ENCODE peak calls at places on chromosomes 7 and 10, in six cellular contexts. P, B, U, V, A and L are unnamed samples.

GRCh38 chr7:134613623-134614347 is 32.9 kb upstream of the BPGM start:
- DNase-seq in V (no peak), U (no peak), B (no peak), P (no peak), A (no peak), L (no peak)

GRCh38 chr10:113177163-113177935 is 227.3 kb downstream of the TCF7L2 start:
- DNase-seq in A (no peak), P (no peak), V (no peak), U (no peak), B (peak), L (no peak)

GRCh38 chr7:157693071-157693520 is 356.3 kb downstream of the DNAJB6 start:
- DNase-seq in A (no peak), U (no peak), P (no peak), V (no peak), B (peak), L (no peak)

GRCh38 chr10:26737730-26738129 is 40.2 kb downstream of the PDSS1 start:
- DNase-seq in P (no peak), U (no peak), V (peak), B (no peak), A (no peak), L (peak)

GRCh38 chr7:157503229-157503628 is 166.4 kb downstream of the DNAJB6 start:
- DNase-seq in B (no peak), P (no peak), A (no peak), V (no peak), U (no peak), L (no peak)

GRCh38 chr10:5583525-5584175 is 58.9 kb downstream of the CALML3 start:
- DNase-seq in A (no peak), V (peak), B (peak), P (no peak), U (no peak), L (no peak)

GRCh38 chr10:102605712-102606111 is 38.6 kb upstream of the TRIM8 start:
- DNase-seq in B (no peak), P (no peak), V (no peak), U (no peak), A (no peak), L (no peak)

GRCh38 chr7:121286742-121287699 is 41.8 kb upstream of the WNT16 start:
- DNase-seq in A (no peak), P (no peak), V (peak), B (no peak), U (no peak), L (no peak)

GRCh38 chr7:29284586-29285450 is 90.2 kb downstream of the CHN2 start:
- DNase-seq in P (no peak), V (peak), B (no peak), A (no peak), U (no peak), L (no peak)

GRCh38 chr10:54194768-54195167 is 606.3 kb downstream of the PCDH15 start:
- DNase-seq in V (no peak), A (no peak), U (no peak), B (no peak), P (no peak), L (no peak)

GRCh38 chr7:150428671-150429451 is 21.6 kb upstream of the GIMAP8 start:
- DNase-seq in A (no peak), P (no peak), B (peak), V (no peak), U (no peak), L (no peak)

GRCh38 chr7:20607216-20607615 is 8.3 kb upstream of the ABCB5 start:
- DNase-seq in B (no peak), P (no peak), A (no peak), V (no peak), U (no peak), L (no peak)